ENCODE peak calls at places on chromosomes 3 and 15, in nine cellular contexts. One of them, this sample, is unnamed.

GRCh38 chr15:29446480-29446879 is 176.9 kb upstream of the NSMCE3 start:
- DNase-seq in endothelial cell: no peak
- DNase-seq in foreskin keratinocyte: no peak
- DNase-seq in Calu3: no peak
- DNase-seq in WERI-Rb-1: no peak
- DNase-seq in HFFc6: no peak
- DNase-seq in lower leg skin: peak; percentile 28
- DNase-seq in choroid plexus epithelial cell: no peak
- DNase-seq in A549: no peak
- DNase-seq in this sample: no peak

GRCh38 chr15:68704496-68705021 is 116.1 kb downstream of the ANP32A start:
- DNase-seq in endothelial cell: no peak
- DNase-seq in foreskin keratinocyte: no peak
- DNase-seq in Calu3: peak; percentile 18
- DNase-seq in WERI-Rb-1: peak; percentile 69
- DNase-seq in HFFc6: no peak
- DNase-seq in lower leg skin: no peak
- DNase-seq in choroid plexus epithelial cell: no peak
- DNase-seq in A549: no peak
- DNase-seq in this sample: no peak

GRCh38 chr3:31170932-31171670 is 276.6 kb upstream of the GADL1 start:
- DNase-seq in endothelial cell: no peak
- DNase-seq in foreskin keratinocyte: peak; percentile 53
- DNase-seq in Calu3: peak; percentile 21
- DNase-seq in WERI-Rb-1: no peak
- DNase-seq in HFFc6: peak; percentile 84
- DNase-seq in lower leg skin: no peak
- DNase-seq in choroid plexus epithelial cell: peak; percentile 98
- DNase-seq in A549: peak; percentile 51
- DNase-seq in this sample: no peak

GRCh38 chr3:50632450-50632849 is 15.5 kb downstream of the MAPKAPK3 start:
- DNase-seq in endothelial cell: no peak
- DNase-seq in foreskin keratinocyte: no peak
- DNase-seq in Calu3: no peak
- DNase-seq in WERI-Rb-1: no peak
- DNase-seq in HFFc6: peak; percentile 58
- DNase-seq in lower leg skin: no peak
- DNase-seq in choroid plexus epithelial cell: no peak
- DNase-seq in A549: no peak
- DNase-seq in this sample: no peak

GRCh38 chr3:164608554-164609276 is 469.6 kb downstream of the SI start:
- DNase-seq in endothelial cell: no peak
- DNase-seq in foreskin keratinocyte: no peak
- DNase-seq in Calu3: no peak
- DNase-seq in WERI-Rb-1: no peak
- DNase-seq in HFFc6: no peak
- DNase-seq in lower leg skin: no peak
- DNase-seq in choroid plexus epithelial cell: no peak
- DNase-seq in A549: no peak
- DNase-seq in this sample: no peak

GRCh38 chr3:81581966-81582599 is 179.4 kb downstream of the GBE1 start:
- DNase-seq in endothelial cell: peak; percentile 41
- DNase-seq in foreskin keratinocyte: peak; percentile 31
- DNase-seq in Calu3: peak; percentile 38
- DNase-seq in WERI-Rb-1: peak; percentile 51
- DNase-seq in HFFc6: peak; percentile 35
- DNase-seq in lower leg skin: no peak
- DNase-seq in choroid plexus epithelial cell: peak; percentile 75
- DNase-seq in A549: peak; percentile 58
- DNase-seq in this sample: no peak

GRCh38 chr3:52742418-52743041 is 28.2 kb downstream of the NEK4 start:
- DNase-seq in endothelial cell: no peak
- DNase-seq in foreskin keratinocyte: no peak
- DNase-seq in Calu3: peak; percentile 18
- DNase-seq in WERI-Rb-1: no peak
- DNase-seq in HFFc6: peak; percentile 8
- DNase-seq in lower leg skin: no peak
- DNase-seq in choroid plexus epithelial cell: peak; percentile 71
- DNase-seq in A549: peak; percentile 33
- DNase-seq in this sample: no peak

GRCh38 chr3:45664558-45664957 is 24.6 kb upstream of the SACM1L start:
- DNase-seq in endothelial cell: no peak
- DNase-seq in foreskin keratinocyte: no peak
- DNase-seq in Calu3: no peak
- DNase-seq in WERI-Rb-1: no peak
- DNase-seq in HFFc6: no peak
- DNase-seq in lower leg skin: no peak
- DNase-seq in choroid plexus epithelial cell: no peak
- DNase-seq in A549: no peak
- DNase-seq in this sample: peak; percentile 25

GRCh38 chr3:107689355-107689754 is 166.6 kb downstream of the BBX start:
- DNase-seq in endothelial cell: no peak
- DNase-seq in foreskin keratinocyte: peak; percentile 54
- DNase-seq in Calu3: no peak
- DNase-seq in WERI-Rb-1: no peak
- DNase-seq in HFFc6: no peak
- DNase-seq in lower leg skin: no peak
- DNase-seq in choroid plexus epithelial cell: no peak
- DNase-seq in A549: peak; percentile 31
- DNase-seq in this sample: no peak

GRCh38 chr15:46280753-46281521 is 646.1 kb downstream of the SQOR start:
- DNase-seq in endothelial cell: no peak
- DNase-seq in foreskin keratinocyte: peak; percentile 11
- DNase-seq in Calu3: peak; percentile 33
- DNase-seq in WERI-Rb-1: peak; percentile 81
- DNase-seq in HFFc6: peak; percentile 47
- DNase-seq in lower leg skin: no peak
- DNase-seq in choroid plexus epithelial cell: no peak
- DNase-seq in A549: no peak
- DNase-seq in this sample: no peak

GRCh38 chr15:80343610-80344009 is 60.6 kb upstream of the ARNT2 start:
- DNase-seq in endothelial cell: no peak
- DNase-seq in foreskin keratinocyte: no peak
- DNase-seq in Calu3: no peak
- DNase-seq in WERI-Rb-1: no peak
- DNase-seq in HFFc6: no peak
- DNase-seq in lower leg skin: no peak
- DNase-seq in choroid plexus epithelial cell: peak; percentile 81
- DNase-seq in A549: no peak
- DNase-seq in this sample: no peak

GRCh38 chr3:11560746-11561145 is 83.0 kb downstream of the VGLL4 start:
- DNase-seq in endothelial cell: no peak
- DNase-seq in foreskin keratinocyte: no peak
- DNase-seq in Calu3: no peak
- DNase-seq in WERI-Rb-1: no peak
- DNase-seq in HFFc6: no peak
- DNase-seq in lower leg skin: no peak
- DNase-seq in choroid plexus epithelial cell: peak; percentile 77
- DNase-seq in A549: no peak
- DNase-seq in this sample: no peak

GRCh38 chr15:29822100-29822684 is at the start of gene TJP1:
- DNase-seq in endothelial cell: peak; percentile 92
- DNase-seq in foreskin keratinocyte: peak; percentile 62
- DNase-seq in Calu3: peak; percentile 69
- DNase-seq in WERI-Rb-1: peak; percentile 78
- DNase-seq in HFFc6: peak; percentile 36
- DNase-seq in lower leg skin: peak; percentile 92
- DNase-seq in choroid plexus epithelial cell: peak; percentile 85
- DNase-seq in A549: peak; percentile 84
- DNase-seq in this sample: no peak

GRCh38 chr3:127105996-127106855 is 86.7 kb upstream of the PRR23E start:
- DNase-seq in endothelial cell: no peak
- DNase-seq in foreskin keratinocyte: no peak
- DNase-seq in Calu3: no peak
- DNase-seq in WERI-Rb-1: no peak
- DNase-seq in HFFc6: no peak
- DNase-seq in lower leg skin: peak; percentile 82
- DNase-seq in choroid plexus epithelial cell: no peak
- DNase-seq in A549: no peak
- DNase-seq in this sample: no peak

GRCh38 chr3:110343376-110343775 is 728.2 kb upstream of the NECTIN3 start:
- DNase-seq in endothelial cell: no peak
- DNase-seq in foreskin keratinocyte: peak; percentile 84
- DNase-seq in Calu3: peak; percentile 56
- DNase-seq in WERI-Rb-1: peak; percentile 40
- DNase-seq in HFFc6: peak; percentile 57
- DNase-seq in lower leg skin: no peak
- DNase-seq in choroid plexus epithelial cell: peak; percentile 40
- DNase-seq in A549: peak; percentile 55
- DNase-seq in this sample: no peak

GRCh38 chr3:18423401-18424212 is 1.5 kb downstream of the SATB1 start:
- DNase-seq in endothelial cell: peak; percentile 36
- DNase-seq in foreskin keratinocyte: peak; percentile 66
- DNase-seq in Calu3: peak; percentile 19
- DNase-seq in WERI-Rb-1: peak; percentile 44
- DNase-seq in HFFc6: peak; percentile 20
- DNase-seq in lower leg skin: peak; percentile 86
- DNase-seq in choroid plexus epithelial cell: peak; percentile 64
- DNase-seq in A549: peak; percentile 23
- DNase-seq in this sample: peak; percentile 22

GRCh38 chr3:52277071-52277964 is 1.1 kb downstream of the WDR82 start:
- DNase-seq in endothelial cell: peak; percentile 62
- DNase-seq in foreskin keratinocyte: no peak
- DNase-seq in Calu3: peak; percentile 68
- DNase-seq in WERI-Rb-1: peak; percentile 26
- DNase-seq in HFFc6: peak; percentile 48
- DNase-seq in lower leg skin: peak; percentile 95
- DNase-seq in choroid plexus epithelial cell: peak; percentile 78
- DNase-seq in A549: peak; percentile 34
- DNase-seq in this sample: peak; percentile 51

GRCh38 chr3:18556503-18556902 is 131.4 kb upstream of the SATB1 start:
- DNase-seq in endothelial cell: no peak
- DNase-seq in foreskin keratinocyte: peak; percentile 23
- DNase-seq in Calu3: no peak
- DNase-seq in WERI-Rb-1: no peak
- DNase-seq in HFFc6: no peak
- DNase-seq in lower leg skin: no peak
- DNase-seq in choroid plexus epithelial cell: no peak
- DNase-seq in A549: no peak
- DNase-seq in this sample: no peak

GRCh38 chr3:19148768-19149091 is 420 bp downstream of the KCNH8 start:
- DNase-seq in endothelial cell: no peak
- DNase-seq in foreskin keratinocyte: no peak
- DNase-seq in Calu3: no peak
- DNase-seq in WERI-Rb-1: no peak
- DNase-seq in HFFc6: no peak
- DNase-seq in lower leg skin: no peak
- DNase-seq in choroid plexus epithelial cell: no peak
- DNase-seq in A549: no peak
- DNase-seq in this sample: no peak

GRCh38 chr3:76651784-76652183 is 388.1 kb upstream of the ROBO2 start:
- DNase-seq in endothelial cell: no peak
- DNase-seq in foreskin keratinocyte: no peak
- DNase-seq in Calu3: no peak
- DNase-seq in WERI-Rb-1: no peak
- DNase-seq in HFFc6: no peak
- DNase-seq in lower leg skin: no peak
- DNase-seq in choroid plexus epithelial cell: peak; percentile 13
- DNase-seq in A549: no peak
- DNase-seq in this sample: no peak
- TF ChIP-seq CTCF in endothelial cell: no peak
- TF ChIP-seq CTCF in foreskin keratinocyte: peak; percentile 21
- TF ChIP-seq CTCF in Calu3: no peak
- TF ChIP-seq CTCF in WERI-Rb-1: no peak
- TF ChIP-seq CTCF in HFFc6: no peak
- TF ChIP-seq CTCF in lower leg skin: no peak
- TF ChIP-seq CTCF in choroid plexus epithelial cell: no peak
- TF ChIP-seq CTCF in A549: no peak
- TF ChIP-seq CTCF in this sample: no peak

GRCh38 chr3:1235526-1236120 is 142.8 kb downstream of the CNTN6 start:
- DNase-seq in endothelial cell: no peak
- DNase-seq in foreskin keratinocyte: no peak
- DNase-seq in Calu3: no peak
- DNase-seq in WERI-Rb-1: peak; percentile 11
- DNase-seq in HFFc6: no peak
- DNase-seq in lower leg skin: no peak
- DNase-seq in choroid plexus epithelial cell: peak; percentile 19
- DNase-seq in A549: no peak
- DNase-seq in this sample: no peak
- TF ChIP-seq CTCF in endothelial cell: no peak
- TF ChIP-seq CTCF in foreskin keratinocyte: no peak
- TF ChIP-seq CTCF in Calu3: no peak
- TF ChIP-seq CTCF in WERI-Rb-1: no peak
- TF ChIP-seq CTCF in HFFc6: no peak
- TF ChIP-seq CTCF in lower leg skin: no peak
- TF ChIP-seq CTCF in choroid plexus epithelial cell: no peak
- TF ChIP-seq CTCF in A549: no peak
- TF ChIP-seq CTCF in this sample: no peak

DNA sequence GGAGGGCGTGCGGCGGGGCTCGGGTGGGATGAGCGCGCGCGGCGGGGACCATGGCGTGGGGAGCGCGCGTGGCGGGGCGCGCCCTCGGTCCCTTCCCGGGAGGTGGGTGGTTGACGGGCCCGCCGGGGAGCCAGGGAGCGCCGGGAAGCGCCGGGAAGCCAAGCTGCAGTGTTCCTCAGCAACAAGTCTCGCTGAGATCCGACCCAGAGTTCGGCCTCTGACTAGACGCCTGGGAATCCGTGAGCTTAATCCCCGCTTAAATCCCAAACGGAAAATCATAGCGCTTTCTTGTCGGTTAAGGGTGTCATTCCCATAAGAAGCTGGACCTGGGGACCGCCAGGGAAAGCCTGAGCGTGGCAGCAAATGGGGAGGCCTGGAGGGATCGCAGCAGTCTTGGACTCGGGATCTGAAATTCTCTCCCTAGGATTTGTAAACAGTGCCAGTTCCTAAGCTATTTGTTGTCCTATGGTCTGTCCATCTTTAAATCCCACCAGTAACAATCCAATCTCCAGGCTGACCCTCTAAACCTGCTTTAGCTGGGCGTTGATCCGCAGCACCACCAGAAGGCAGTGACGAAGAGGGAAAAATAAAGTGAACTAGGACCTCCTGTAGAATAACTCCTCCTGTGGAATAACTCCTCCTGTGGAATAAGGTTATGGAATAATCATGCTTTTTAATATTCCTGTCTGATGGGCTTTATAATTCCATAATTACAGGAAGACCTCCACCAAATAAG is 560 bp upstream of the NEDD4 start:
- DNase-seq in endothelial cell: no peak
- DNase-seq in foreskin keratinocyte: peak; percentile 59
- DNase-seq in Calu3: no peak
- DNase-seq in WERI-Rb-1: peak; percentile 84
- DNase-seq in HFFc6: peak; percentile 63
- DNase-seq in lower leg skin: no peak
- DNase-seq in choroid plexus epithelial cell: peak; percentile 64
- DNase-seq in A549: peak; percentile 69
- DNase-seq in this sample: no peak
- TF ChIP-seq CTCF in endothelial cell: no peak
- TF ChIP-seq CTCF in foreskin keratinocyte: peak; percentile 54
- TF ChIP-seq CTCF in Calu3: no peak
- TF ChIP-seq CTCF in WERI-Rb-1: peak; percentile 1
- TF ChIP-seq CTCF in HFFc6: peak; percentile 5
- TF ChIP-seq CTCF in lower leg skin: no peak
- TF ChIP-seq CTCF in choroid plexus epithelial cell: peak; percentile 44
- TF ChIP-seq CTCF in A549: peak; percentile 20
- TF ChIP-seq CTCF in this sample: no peak

DNA sequence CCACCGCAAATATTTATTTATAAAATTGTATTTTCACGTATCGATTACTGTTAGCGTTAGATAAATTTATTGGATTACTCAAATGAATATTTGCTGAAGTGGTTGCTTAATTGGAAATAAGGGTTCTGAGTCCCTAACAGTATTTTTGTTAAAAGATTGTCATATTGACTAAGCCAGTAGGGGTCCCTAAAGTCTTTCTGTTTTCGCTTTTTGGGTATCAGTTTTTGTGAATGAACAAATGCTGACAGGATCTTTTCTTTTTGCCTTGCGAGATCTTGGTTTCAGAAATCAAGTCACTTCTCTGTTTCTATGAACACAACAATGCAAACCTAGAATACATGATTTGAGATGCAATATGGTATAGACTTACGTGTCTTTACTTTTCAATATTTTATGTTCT is 7.1 kb downstream of the RAD51 start:
- DNase-seq in endothelial cell: no peak
- DNase-seq in foreskin keratinocyte: no peak
- DNase-seq in Calu3: no peak
- DNase-seq in WERI-Rb-1: no peak
- DNase-seq in HFFc6: no peak
- DNase-seq in lower leg skin: no peak
- DNase-seq in choroid plexus epithelial cell: peak; percentile 61
- DNase-seq in A549: no peak
- DNase-seq in this sample: no peak
- TF ChIP-seq CTCF in endothelial cell: peak; percentile 26
- TF ChIP-seq CTCF in foreskin keratinocyte: peak; percentile 35
- TF ChIP-seq CTCF in Calu3: no peak
- TF ChIP-seq CTCF in WERI-Rb-1: no peak
- TF ChIP-seq CTCF in HFFc6: peak; percentile 58
- TF ChIP-seq CTCF in lower leg skin: no peak
- TF ChIP-seq CTCF in choroid plexus epithelial cell: peak; percentile 44
- TF ChIP-seq CTCF in A549: no peak
- TF ChIP-seq CTCF in this sample: no peak

This sample was measured in activated B cell treated with CpG ODN at 0.5 μM for 24 hours.